ENCODE peak calls at places on chromosomes 11 and 22, in eight cellular contexts. S is heart right ventricle; B is EH; E is CD4-positive, alpha-beta T cell; R is fibroblast of mammary gland; M is body of pancreas; O is endodermal cell; J is MM.1S. N is an unnamed sample.

GRCh38 chr11:80435345-80435744 is 994.5 kb upstream of the TENM4 start:
- DNase-seq in B (no peak), O (no peak), M (no peak), E (no peak), S (no peak), R (no peak), J (no peak), N (no peak)

GRCh38 chr11:132972565-132972964 is 559.7 kb downstream of the OPCML start:
- DNase-seq in O (no peak), M (no peak), R (no peak), J (no peak), B (no peak), S (no peak), E (no peak), N (no peak)

GRCh38 chr11:10906521-10906920 is 48.7 kb upstream of the ZBED5 start:
- DNase-seq in E (no peak), O (no peak), M (no peak), S (no peak), R (peak; percentile 71), J (no peak), B (peak; percentile 94), N (peak; percentile 23)

GRCh38 chr22:42614312-42615091 is at the start of gene POLDIP3:
- DNase-seq in E (peak; percentile 99), O (peak; percentile 99), J (peak; percentile 98), M (peak; percentile 100), S (peak; percentile 99), B (peak; percentile 98), R (peak; percentile 98), N (peak; percentile 99)

GRCh38 chr11:119723243-119723951 is 5.6 kb downstream of the NECTIN1 start:
- DNase-seq in R (no peak), O (no peak), S (no peak), B (no peak), E (no peak), J (no peak), M (no peak), N (no peak)

GRCh38 chr11:79902493-79902892 is 461.7 kb upstream of the TENM4 start:
- DNase-seq in E (no peak), S (no peak), R (peak; percentile 5), B (peak; percentile 0), O (no peak), M (no peak), J (no peak), N (peak; percentile 44)

GRCh38 chr11:73252577-73253191 is 19.5 kb upstream of the P2RY6 start:
- DNase-seq in B (no peak), O (peak; percentile 60), M (no peak), S (no peak), E (no peak), R (no peak), J (peak; percentile 66), N (no peak)

GRCh38 chr11:95512682-95513081 is 276.9 kb downstream of the FAM76B start:
- DNase-seq in E (no peak), B (peak; percentile 55), O (no peak), S (peak; percentile 49), M (no peak), J (no peak), R (peak; percentile 98), N (peak; percentile 95)

GRCh38 chr11:128594246-128594645 is 6.9 kb upstream of the ETS1 start:
- DNase-seq in O (no peak), B (peak; percentile 29), R (no peak), S (no peak), E (no peak), M (no peak), J (no peak), N (no peak)

GRCh38 chr22:41094036-41094435 is 1.6 kb downstream of the EP300 start:
- DNase-seq in O (no peak), E (no peak), B (peak; percentile 61), R (peak; percentile 49), M (no peak), J (peak; percentile 27), S (no peak), N (peak; percentile 58)

GRCh38 chr11:71307811-71308645 is 55.7 kb upstream of the SHANK2 start:
- DNase-seq in O (peak; percentile 39), B (no peak), S (no peak), R (no peak), J (no peak), E (no peak), M (no peak), N (no peak)

GRCh38 chr11:67731583-67731982 is 57.2 kb upstream of the ALDH3B2 start:
- DNase-seq in R (no peak), J (no peak), M (no peak), O (no peak), E (no peak), B (no peak), S (no peak), N (no peak)

GRCh38 chr11:11569936-11570491 is 51.8 kb downstream of the GALNT18 start:
- DNase-seq in M (peak; percentile 37), S (peak; percentile 85), J (no peak), R (peak; percentile 38), B (peak; percentile 7), O (no peak), E (no peak), N (no peak)

GRCh38 chr11:125445731-125446130 is 50.3 kb downstream of the FEZ1 start:
- DNase-seq in M (no peak), J (no peak), B (no peak), S (no peak), R (no peak), E (no peak), O (no peak), N (no peak)

GRCh38 chr11:33893711-33894401 is 2.0 kb upstream of the LMO2 start:
- DNase-seq in B (no peak), J (peak; percentile 76), M (no peak), R (no peak), S (no peak), O (no peak), E (peak; percentile 20), N (no peak)

GRCh38 chr11:65774525-65775306 is 6.1 kb downstream of the AP5B1 start:
- DNase-seq in R (no peak), M (no peak), S (no peak), O (no peak), B (no peak), E (no peak), J (no peak), N (no peak)

GRCh38 chr11:82080160-82080559 is 653.5 kb downstream of the FAM181B start:
- DNase-seq in M (no peak), O (no peak), B (no peak), R (peak; percentile 35), J (no peak), E (no peak), S (no peak), N (peak; percentile 0)

GRCh38 chr22:39545310-39546063 is 12.9 kb upstream of the RPS19BP1 start:
- DNase-seq in M (peak; percentile 52), S (no peak), E (peak; percentile 62), B (peak; percentile 22), O (peak; percentile 95), R (peak; percentile 31), J (no peak), N (peak; percentile 49)

GRCh38 chr11:75667831-75668507 is 869 bp downstream of the MAP6 start:
- DNase-seq in B (peak; percentile 64), R (peak; percentile 20), O (peak; percentile 89), M (peak; percentile 58), J (no peak), S (peak; percentile 51), E (no peak), N (peak; percentile 78)

GRCh38 chr11:69981119-69981770 is 96.9 kb upstream of the ANO1 start:
- DNase-seq in E (no peak), O (peak; percentile 51), M (no peak), J (peak; percentile 11), R (no peak), B (no peak), S (no peak), N (no peak)

GRCh38 chr22:28973352-28973751 is 88.3 kb downstream of the C22orf31 start:
- DNase-seq in J (no peak), S (no peak), R (peak; percentile 48), O (no peak), E (no peak), B (no peak), M (no peak), N (no peak)

GRCh38 chr11:68431984-68432600 is 28.5 kb upstream of the PPP6R3 start:
- DNase-seq in J (no peak), M (no peak), R (no peak), O (no peak), B (no peak), S (no peak), E (no peak), N (no peak)

GRCh38 chr11:69006816-69007215 is 6.2 kb downstream of the MRGPRF start:
- DNase-seq in M (no peak), J (no peak), E (no peak), B (no peak), S (no peak), R (no peak), O (peak; percentile 13), N (no peak)